ENCODE peak calls at places on chromosome 20, in five cellular contexts. R is A549, J is GM12878, T is H1, A is HepG2. G is an unnamed sample.

GRCh38 chr20:35264755-35265154 is 13.2 kb downstream of the MMP24OS start:
- DNase-seq in R (peak), J (no peak), T (no peak), A (peak), G (peak)

GRCh38 chr20:56001106-56001785 is 4.1 kb downstream of the CBLN4 start:
- DNase-seq in R (no peak), J (no peak), T (no peak), A (peak), G (no peak)

GRCh38 chr20:35729283-35729807 is 12.7 kb downstream of the RBM39 start:
- DNase-seq in R (no peak), J (no peak), T (no peak), A (no peak), G (no peak)

GRCh38 chr20:58032599-58032998 is 195.9 kb downstream of the ANKRD60 start:
- DNase-seq in R (no peak), J (no peak), T (no peak), A (no peak), G (no peak)

GRCh38 chr20:47878601-47879004 is 93.3 kb upstream of the SULF2 start:
- DNase-seq in R (no peak), J (no peak), T (no peak), A (no peak), G (no peak)

GRCh38 chr20:2084703-2085102 is 16.9 kb upstream of the STK35 start:
- DNase-seq in R (no peak), J (no peak), T (no peak), A (no peak), G (no peak)

GRCh38 chr20:47438464-47439381 is 63.0 kb upstream of the NCOA3 start:
- DNase-seq in R (peak), J (peak), T (no peak), A (no peak), G (peak)

GRCh38 chr20:49641683-49642649 is 71.7 kb downstream of the B4GALT5 start:
- DNase-seq in R (no peak), J (no peak), T (no peak), A (peak), G (no peak)

GRCh38 chr20:49668181-49668877 is 45.3 kb downstream of the B4GALT5 start:
- DNase-seq in R (no peak), J (peak), T (no peak), A (no peak), G (peak)

GRCh38 chr20:34984756-34985261 is 29.1 kb downstream of the MYH7B start:
- DNase-seq in R (no peak), J (no peak), T (no peak), A (no peak), G (no peak)

GRCh38 chr20:57957397-57958049 is 247.7 kb upstream of the PMEPA1 start:
- DNase-seq in R (no peak), J (no peak), T (no peak), A (no peak), G (no peak)

GRCh38 chr20:25495189-25495824 is 87.8 kb downstream of the GINS1 start:
- DNase-seq in R (no peak), J (no peak), T (no peak), A (no peak), G (no peak)

GRCh38 chr20:43949741-43950618 is 35.3 kb downstream of the TOX2 start:
- DNase-seq in R (no peak), J (peak), T (no peak), A (no peak), G (peak)

GRCh38 chr20:32570401-32571190 is 14.5 kb downstream of the NOL4L start:
- DNase-seq in R (no peak), J (no peak), T (no peak), A (no peak), G (peak)

GRCh38 chr20:10448270-10449156 is 13.4 kb downstream of the SLX4IP start:
- DNase-seq in R (no peak), J (no peak), T (no peak), A (no peak), G (no peak)

GRCh38 chr20:42744756-42745465 is 444.8 kb downstream of the PTPRT start:
- DNase-seq in R (no peak), J (no peak), T (no peak), A (no peak), G (no peak)

GRCh38 chr20:34515484-34516037 is 661 bp upstream of the DYNLRB1 start:
- DNase-seq in R (peak), J (peak), T (peak), A (peak), G (peak)

GRCh38 chr20:2757969-2758368 is 42.5 kb downstream of the CPXM1 start:
- DNase-seq in R (no peak), J (no peak), T (no peak), A (no peak), G (no peak)

GRCh38 chr20:37511605-37512275 is 9.3 kb upstream of the NNAT start:
- DNase-seq in R (no peak), J (no peak), T (no peak), A (no peak), G (no peak)

GRCh38 chr20:25277051-25277801 is 29.3 kb downstream of the PYGB start:
- DNase-seq in R (no peak), J (no peak), T (no peak), A (no peak), G (no peak)

GRCh38 chr20:58475466-58475865 is 39.7 kb downstream of the APCDD1L start:
- DNase-seq in R (no peak), J (no peak), T (no peak), A (no peak), G (no peak)

GRCh38 chr20:9515211-9515580 is 806 bp downstream of the LAMP5 start:
- DNase-seq in R (no peak), J (no peak), T (no peak), A (no peak), G (no peak)

GRCh38 chr20:57320358-57320757 is 9.2 kb upstream of the SPO11 start:
- DNase-seq in R (no peak), J (no peak), T (no peak), A (no peak), G (no peak)

GRCh38 chr20:50048420-50049166 is 64.4 kb downstream of the UBE2V1 start:
- DNase-seq in R (no peak), J (no peak), T (no peak), A (no peak), G (no peak)

GRCh38 chr20:54438166-54438565 is 37.2 kb upstream of the DOK5 start:
- DNase-seq in R (no peak), J (no peak), T (no peak), A (no peak), G (no peak)

GRCh38 chr20:31870703-31871601 is 518 bp downstream of the TTLL9 start:
- DNase-seq in R (no peak), J (no peak), T (no peak), A (no peak), G (no peak)

GRCh38 chr20:35972445-35972844 is 4.1 kb downstream of the CNBD2 start:
- DNase-seq in R (no peak), J (no peak), T (no peak), A (no peak), G (no peak)

GRCh38 chr20:14992071-14992654 is 654.8 kb upstream of the FLRT3 start:
- DNase-seq in R (peak), J (no peak), T (no peak), A (peak), G (no peak)
- TF ChIP-seq CHD2 in R (no peak), J (no peak), T (no peak), A (no peak), G (no peak)

GRCh38 chr20:51760905-51761544 is 7.2 kb downstream of the ATP9A start:
- DNase-seq in R (peak), J (no peak), T (peak), A (peak), G (no peak)
- TF ChIP-seq CHD2 in R (no peak), J (no peak), T (no peak), A (no peak), G (no peak)

GRCh38 chr20:18780731-18781130 is 32.9 kb upstream of the SCP2D1 start:
- DNase-seq in R (no peak), J (no peak), T (no peak), A (no peak), G (no peak)

GRCh38 chr20:18781509-18781908 is 32.1 kb upstream of the SCP2D1 start:
- DNase-seq in R (no peak), J (no peak), T (no peak), A (no peak), G (no peak)

GRCh38 chr20:18778993-18779392 is 34.6 kb upstream of the SCP2D1 start:
- DNase-seq in R (no peak), J (no peak), T (peak), A (no peak), G (no peak)

GRCh38 chr20:18788021-18788420 is 25.6 kb upstream of the SCP2D1 start:
- DNase-seq in R (no peak), J (no peak), T (no peak), A (no peak), G (no peak)

GRCh38 chr20:18783385-18783959 is 30.1 kb upstream of the SCP2D1 start:
- DNase-seq in R (no peak), J (no peak), T (no peak), A (no peak), G (no peak)
- TF ChIP-seq CHD2 in R (no peak), J (no peak), T (no peak), A (no peak), G (no peak)

GRCh38 chr20:16124911-16125776 is 448.1 kb downstream of the KIF16B start:
- DNase-seq in R (no peak), J (no peak), T (no peak), A (peak), G (no peak)

GRCh38 chr20:16125810-16126209 is 447.4 kb downstream of the KIF16B start:
- DNase-seq in R (no peak), J (no peak), T (no peak), A (no peak), G (no peak)

GRCh38 chr20:16129411-16129810 is 443.8 kb downstream of the KIF16B start:
- DNase-seq in R (no peak), J (no peak), T (no peak), A (no peak), G (no peak)

GRCh38 chr20:16132399-16132798 is 440.8 kb downstream of the KIF16B start:
- DNase-seq in R (no peak), J (no peak), T (no peak), A (no peak), G (no peak)

GRCh38 chr20:16128538-16129106 is 444.6 kb downstream of the KIF16B start:
- DNase-seq in R (no peak), J (no peak), T (no peak), A (no peak), G (no peak)
- TF ChIP-seq CHD2 in R (no peak), J (no peak), T (no peak), A (no peak), G (no peak)

DNA sequence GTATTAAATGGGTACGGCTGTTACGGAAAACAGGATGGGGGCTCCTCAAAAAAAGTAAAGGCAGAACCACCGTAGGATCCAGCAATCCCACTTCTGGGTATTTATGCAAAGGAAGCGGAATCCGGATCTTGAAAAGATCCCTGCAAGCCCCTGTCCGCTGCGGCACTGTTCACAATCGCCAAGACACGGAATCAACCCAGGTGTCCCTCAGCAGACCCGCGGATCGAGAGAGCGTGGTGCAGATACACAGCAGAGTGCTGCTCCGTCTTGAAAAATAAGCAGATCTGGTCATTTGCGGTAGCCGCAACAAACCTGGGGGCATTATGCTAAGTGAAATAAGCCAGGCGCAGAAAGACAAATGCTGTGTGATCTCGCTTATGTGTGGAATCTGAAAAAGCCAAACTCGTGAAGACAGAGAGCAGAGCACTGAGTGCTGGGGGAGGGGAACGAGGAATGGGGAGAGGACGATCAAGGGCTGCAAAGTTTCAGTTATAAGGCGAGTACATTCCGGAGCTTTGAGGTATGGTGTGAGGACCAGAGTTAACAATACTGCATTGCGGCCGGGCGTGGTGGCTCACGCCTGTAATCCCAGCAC is 41.3 kb downstream of the NTSR1 start:
- DNase-seq in R (no peak), J (no peak), T (no peak), A (no peak), G (no peak)
- TF ChIP-seq CHD2 in R (no peak), J (no peak), T (no peak), A (no peak), G (no peak)

DNA sequence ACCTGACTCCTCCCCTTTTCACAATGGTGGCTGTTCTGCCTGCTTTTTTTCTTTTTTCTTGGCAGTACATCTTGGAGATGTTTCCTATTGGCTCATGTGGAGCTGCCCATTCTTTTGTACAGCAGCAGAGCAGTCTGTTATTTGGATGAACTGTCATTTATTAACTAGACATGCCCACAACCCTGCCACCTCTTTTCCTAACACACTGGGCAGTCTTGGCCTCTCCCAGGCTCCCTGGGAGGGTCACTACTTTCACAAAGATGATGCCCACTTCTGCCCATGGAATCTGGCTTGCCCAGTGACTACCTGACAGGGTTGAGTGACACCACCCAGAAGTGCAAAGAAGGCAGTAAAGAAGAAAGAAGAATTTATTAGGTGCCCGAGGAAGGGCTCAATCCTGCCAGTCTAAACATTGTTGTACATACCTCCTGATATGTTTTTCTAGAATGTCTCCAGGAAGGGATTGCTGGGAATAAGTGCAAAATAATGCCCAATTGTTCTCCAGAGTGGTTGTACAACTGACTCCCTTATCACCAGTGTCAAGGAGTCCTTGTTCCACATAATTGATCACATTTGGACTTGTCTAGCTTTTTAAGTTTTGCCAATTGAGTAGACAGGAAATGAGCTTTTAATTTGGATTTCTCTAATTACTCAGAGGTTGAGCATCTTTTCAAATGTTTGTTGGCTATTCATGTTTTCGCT is 19.7 kb upstream of the SCRT2 start:
- DNase-seq in R (no peak), J (no peak), T (no peak), A (no peak), G (no peak)
- TF ChIP-seq CHD2 in R (no peak), J (no peak), T (no peak), A (no peak), G (no peak)

GRCh38 chr20:62667530-62668440 is 25.5 kb downstream of the SLCO4A1 start:
- DNase-seq in R (no peak), J (no peak), T (no peak), A (peak), G (no peak)

GRCh38 chr20:62665153-62665754 is 23.0 kb downstream of the SLCO4A1 start:
- DNase-seq in R (no peak), J (no peak), T (no peak), A (no peak), G (no peak)

GRCh38 chr20:62664316-62664971 is 22.1 kb downstream of the SLCO4A1 start:
- DNase-seq in R (no peak), J (no peak), T (no peak), A (no peak), G (no peak)

GRCh38 chr20:62666736-62667529 is 24.6 kb downstream of the SLCO4A1 start:
- DNase-seq in R (no peak), J (no peak), T (no peak), A (peak), G (no peak)

DNA sequence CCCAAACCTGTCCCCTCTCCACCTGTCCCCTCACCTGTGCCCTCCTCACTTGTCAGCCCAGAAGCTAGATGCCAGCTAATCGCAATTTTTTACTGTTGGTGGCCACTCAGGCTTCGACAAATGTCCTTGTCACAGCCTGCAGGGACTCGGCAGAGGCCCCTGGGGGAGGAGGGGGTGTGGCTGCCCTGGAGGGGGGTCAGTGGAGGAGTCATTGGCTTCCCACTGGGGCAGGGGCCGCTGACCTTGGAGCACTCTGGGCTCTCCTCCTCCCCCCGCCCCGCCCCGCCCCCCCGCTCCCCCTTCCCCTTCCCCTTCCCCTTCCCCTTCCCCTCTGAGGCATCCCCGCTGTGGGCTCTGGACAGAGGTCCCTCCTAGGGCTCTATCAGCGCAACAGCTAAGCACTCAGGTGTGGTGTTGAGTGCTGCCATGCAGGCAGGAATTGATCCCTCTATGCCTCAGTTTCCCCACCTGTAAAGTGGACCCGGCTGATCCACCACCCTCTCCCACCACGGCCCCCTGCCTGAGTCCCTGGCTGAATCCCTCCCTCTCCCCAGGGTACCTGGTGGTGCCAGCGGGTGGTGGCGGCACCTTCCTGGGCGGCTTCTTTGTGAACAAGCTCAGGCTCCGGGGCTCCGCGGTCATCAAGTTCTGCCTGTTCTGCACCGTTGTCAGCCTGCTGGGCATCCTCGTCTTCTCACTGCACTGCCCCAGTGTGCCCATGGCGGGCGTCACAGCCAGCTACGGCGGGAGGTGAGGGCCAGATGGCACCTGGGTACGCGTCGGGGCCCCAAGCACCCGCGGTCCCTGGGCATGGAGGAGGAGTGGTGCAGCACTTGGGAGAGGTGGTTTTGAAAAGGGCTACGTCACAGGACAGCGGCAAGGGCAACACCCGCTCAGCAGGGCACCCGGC is 23.8 kb downstream of the SLCO4A1 start:
- DNase-seq in R (no peak), J (no peak), T (no peak), A (no peak), G (no peak)
- TF ChIP-seq CHD2 in R (no peak), J (no peak), T (no peak), A (no peak), G (no peak)